ENCODE peak calls at places on chromosomes 16 and 17, in five cellular contexts. Q is progenitor cell of endocrine pancreas, E is dorsolateral prefrontal cortex, O is ureter, V is HL-60. Y is an unnamed sample.

GRCh38 chr17:81635973-81636504 is 873 bp downstream of the NPLOC4 start:
- DNase-seq in E (no peak), Q (no peak), V (no peak), O (no peak), Y (no peak)

GRCh38 chr17:17702821-17703607 is 21.8 kb downstream of the RAI1 start:
- DNase-seq in O (no peak), E (no peak), Q (no peak), V (no peak), Y (no peak)

GRCh38 chr17:76556759-76557367 is 17.0 kb downstream of the PRCD start:
- DNase-seq in Q (no peak), O (no peak), E (no peak), V (peak), Y (no peak)

GRCh38 chr17:66695098-66695497 is 139.8 kb upstream of the CACNG5 start:
- DNase-seq in O (no peak), V (no peak), Q (no peak), E (no peak), Y (no peak)

GRCh38 chr16:8548166-8548565 is 42.1 kb downstream of the TMEM114 start:
- DNase-seq in O (no peak), E (no peak), Q (no peak), V (no peak), Y (no peak)

GRCh38 chr17:79841369-79842135 is 2.3 kb upstream of the CBX4 start:
- DNase-seq in O (no peak), E (no peak), Q (no peak), V (no peak), Y (no peak)

GRCh38 chr17:47837401-47838039 is 3.6 kb downstream of the SCRN2 start:
- DNase-seq in O (no peak), Q (no peak), E (no peak), V (no peak), Y (no peak)

GRCh38 chr16:70717817-70718216 is 32.0 kb upstream of the MTSS2 start:
- DNase-seq in V (no peak), O (no peak), Q (no peak), E (no peak), Y (no peak)

GRCh38 chr16:24257965-24258364 is 1.8 kb downstream of the CACNG3 start:
- DNase-seq in Q (no peak), E (no peak), O (no peak), V (no peak), Y (no peak)

GRCh38 chr16:55622930-55623561 is 32.7 kb upstream of the SLC6A2 start:
- DNase-seq in O (no peak), E (no peak), V (no peak), Q (no peak), Y (no peak)

GRCh38 chr17:65914784-65915342 is 277.1 kb downstream of the CEP112 start:
- DNase-seq in E (no peak), O (no peak), Q (no peak), V (no peak), Y (no peak)

GRCh38 chr16:87628940-87629339 is 26.6 kb downstream of the JPH3 start:
- DNase-seq in Q (no peak), V (no peak), O (no peak), E (no peak), Y (peak)

GRCh38 chr16:23015580-23015979 is 133.7 kb downstream of the USP31 start:
- DNase-seq in O (no peak), E (no peak), V (no peak), Q (no peak), Y (no peak)

GRCh38 chr17:47733414-47734288 is 615 bp downstream of the TBX21 start:
- DNase-seq in V (no peak), E (no peak), O (no peak), Q (no peak), Y (no peak)

GRCh38 chr16:85641776-85642176 is 28.7 kb downstream of the GSE1 start:
- DNase-seq in Q (no peak), O (no peak), V (no peak), E (no peak), Y (no peak)

GRCh38 chr17:15261818-15262290 is 3.3 kb downstream of the PMP22 start:
- DNase-seq in V (no peak), O (no peak), Q (no peak), E (no peak), Y (no peak)

GRCh38 chr16:2500937-2501750 is 12.6 kb upstream of the ATP6V0C start:
- DNase-seq in O (peak), V (no peak), E (peak), Q (peak), Y (no peak)

GRCh38 chr17:2406903-2407790 is 6.3 kb upstream of the MNT start:
- DNase-seq in Q (no peak), O (peak), V (no peak), E (no peak), Y (no peak)

GRCh38 chr17:37090941-37091340 is 142.2 kb downstream of the AATF start:
- DNase-seq in V (no peak), E (no peak), Q (no peak), O (no peak), Y (no peak)

GRCh38 chr16:22252317-22252716 is 44.9 kb upstream of the POLR3E start:
- DNase-seq in V (no peak), Q (no peak), E (no peak), O (no peak), Y (no peak)

GRCh38 chr17:2321399-2321798 is 14.9 kb downstream of the TSR1 start:
- DNase-seq in Q (no peak), O (no peak), E (no peak), V (no peak), Y (no peak)

Y was measured in SIG-M5.